ENCODE peak calls at places on chromosomes 2 and 18, in six cellular contexts. C is breast epithelium; W is M059J; M is HTR-8/SVneo; Q is naive thymus-derived CD4-positive, alpha-beta T cell; R is iris pigment epithelial cell. J is an unnamed sample.
A peak's percentile ranks its signal among the peaks of the same experiment; 100 is the strongest.

GRCh38 chr18:2932247-2933181 is 80.4 kb downstream of the LPIN2 start:
- DNase-seq in W (peak; percentile 66), R (peak; percentile 61), C (no peak), Q (peak; percentile 60), M (peak; percentile 46), J (peak; percentile 67)

GRCh38 chr2:135863231-135863630 is 13.0 kb downstream of the MCM6 start:
- DNase-seq in C (no peak), Q (no peak), M (no peak), W (no peak), R (no peak), J (no peak)

GRCh38 chr2:207767461-207768167 is 2.1 kb downstream of the FZD5 start:
- DNase-seq in R (no peak), W (no peak), M (no peak), Q (no peak), C (no peak), J (peak; percentile 18)

GRCh38 chr2:151904807-151905206 is 76.6 kb upstream of the ARL5A start:
- DNase-seq in Q (no peak), R (no peak), W (no peak), M (no peak), C (no peak), J (no peak)

GRCh38 chr18:55982992-55983391 is 395.0 kb upstream of the TCF4 start:
- DNase-seq in Q (no peak), M (peak; percentile 9), R (peak; percentile 15), C (no peak), W (peak; percentile 76), J (peak; percentile 55)

GRCh38 chr2:198309673-198310280 is 505.4 kb downstream of the PLCL1 start:
- DNase-seq in C (no peak), M (peak; percentile 48), Q (peak; percentile 19), W (peak; percentile 38), R (peak; percentile 39), J (peak; percentile 58)

GRCh38 chr2:145751155-145751554 is 1231.2 kb upstream of the ZEB2 start:
- DNase-seq in M (no peak), C (no peak), Q (no peak), R (no peak), W (no peak), J (no peak)

GRCh38 chr18:32669549-32670165 is 103.2 kb downstream of the KLHL14 start:
- DNase-seq in M (no peak), R (no peak), C (no peak), W (no peak), Q (no peak), J (no peak)

GRCh38 chr2:200087451-200087850 is 132.1 kb downstream of the MAIP1 start:
- DNase-seq in R (no peak), M (no peak), W (no peak), C (no peak), Q (no peak), J (no peak)

GRCh38 chr2:105582952-105583660 is 161.6 kb upstream of the NCK2 start:
- DNase-seq in M (no peak), W (no peak), C (no peak), Q (no peak), R (no peak), J (no peak)

GRCh38 chr2:14418110-14418509 is 214.4 kb upstream of the LRATD1 start:
- DNase-seq in R (peak; percentile 22), M (no peak), Q (no peak), C (no peak), W (no peak), J (peak; percentile 34)

GRCh38 chr2:109648041-109648527 is 33.9 kb downstream of the SOWAHC start:
- DNase-seq in M (no peak), R (peak; percentile 40), Q (no peak), C (no peak), W (peak; percentile 19), J (peak; percentile 44)

GRCh38 chr18:8561123-8561905 is 47.9 kb upstream of the RAB12 start:
- DNase-seq in R (no peak), Q (no peak), C (no peak), W (no peak), M (no peak), J (no peak)